ENCODE peak calls at places on chromosomes 7 and 10, in six cellular contexts. One of them, this sample, is unnamed.

GRCh38 chr7:92904292-92905131 is 68.1 kb upstream of the CDK6 start:
- DNase-seq in esophagus muscularis mucosa: no peak
- DNase-seq in hepatocyte: peak; percentile 29
- DNase-seq in substantia nigra: no peak
- DNase-seq in mammary epithelial cell: peak; percentile 98
- DNase-seq in dorsolateral prefrontal cortex: no peak
- DNase-seq in this sample: peak; percentile 95

GRCh38 chr7:40341836-40342235 is 207.0 kb downstream of the SUGCT start:
- DNase-seq in esophagus muscularis mucosa: no peak
- DNase-seq in hepatocyte: no peak
- DNase-seq in dorsolateral prefrontal cortex: no peak
- DNase-seq in mammary epithelial cell: peak; percentile 83
- DNase-seq in substantia nigra: no peak
- DNase-seq in this sample: peak; percentile 49

GRCh38 chr10:95264227-95265051 is 26.4 kb downstream of the PDLIM1 start:
- DNase-seq in hepatocyte: no peak
- DNase-seq in dorsolateral prefrontal cortex: no peak
- DNase-seq in esophagus muscularis mucosa: no peak
- DNase-seq in substantia nigra: no peak
- DNase-seq in mammary epithelial cell: peak; percentile 94
- DNase-seq in this sample: peak; percentile 80

GRCh38 chr7:86958380-86958779 is 101.1 kb downstream of the ELAPOR2 start:
- DNase-seq in substantia nigra: no peak
- DNase-seq in hepatocyte: peak; percentile 24
- DNase-seq in mammary epithelial cell: no peak
- DNase-seq in esophagus muscularis mucosa: no peak
- DNase-seq in dorsolateral prefrontal cortex: no peak
- DNase-seq in this sample: no peak

GRCh38 chr7:101399759-101400158 is 37.1 kb downstream of the COL26A1 start:
- DNase-seq in hepatocyte: no peak
- DNase-seq in esophagus muscularis mucosa: no peak
- DNase-seq in substantia nigra: no peak
- DNase-seq in mammary epithelial cell: no peak
- DNase-seq in dorsolateral prefrontal cortex: no peak
- DNase-seq in this sample: no peak

GRCh38 chr10:97508342-97508741 is 9.6 kb downstream of the UBTD1 start:
- DNase-seq in substantia nigra: no peak
- DNase-seq in hepatocyte: no peak
- DNase-seq in dorsolateral prefrontal cortex: no peak
- DNase-seq in esophagus muscularis mucosa: no peak
- DNase-seq in mammary epithelial cell: peak; percentile 55
- DNase-seq in this sample: no peak

GRCh38 chr7:159032310-159032709 is 112.4 kb downstream of the VIPR2 start:
- DNase-seq in esophagus muscularis mucosa: peak; percentile 77
- DNase-seq in dorsolateral prefrontal cortex: no peak
- DNase-seq in mammary epithelial cell: no peak
- DNase-seq in hepatocyte: no peak
- DNase-seq in substantia nigra: no peak
- DNase-seq in this sample: no peak

GRCh38 chr7:23349484-23350157 is 50.5 kb downstream of the MALSU1 start:
- DNase-seq in esophagus muscularis mucosa: no peak
- DNase-seq in dorsolateral prefrontal cortex: no peak
- DNase-seq in mammary epithelial cell: peak; percentile 72
- DNase-seq in hepatocyte: no peak
- DNase-seq in substantia nigra: no peak
- DNase-seq in this sample: no peak

GRCh38 chr10:113221756-113222168 is 271.7 kb downstream of the TCF7L2 start:
- DNase-seq in dorsolateral prefrontal cortex: no peak
- DNase-seq in hepatocyte: peak; percentile 41
- DNase-seq in substantia nigra: no peak
- DNase-seq in mammary epithelial cell: no peak
- DNase-seq in esophagus muscularis mucosa: no peak
- DNase-seq in this sample: no peak

GRCh38 chr7:23468721-23469149 is 1.6 kb downstream of the IGF2BP3 start:
- DNase-seq in mammary epithelial cell: no peak
- DNase-seq in hepatocyte: peak; percentile 46
- DNase-seq in substantia nigra: no peak
- DNase-seq in dorsolateral prefrontal cortex: no peak
- DNase-seq in esophagus muscularis mucosa: no peak
- DNase-seq in this sample: no peak

GRCh38 chr10:70321233-70321632 is 37.4 kb upstream of the NPFFR1 start:
- DNase-seq in mammary epithelial cell: no peak
- DNase-seq in esophagus muscularis mucosa: no peak
- DNase-seq in hepatocyte: no peak
- DNase-seq in dorsolateral prefrontal cortex: no peak
- DNase-seq in substantia nigra: no peak
- DNase-seq in this sample: no peak
- H3K27ac ChIP-seq in mammary epithelial cell: no peak overlapping the region
- H3K27ac ChIP-seq in esophagus muscularis mucosa: no peak overlapping the region
- H3K27ac ChIP-seq in hepatocyte: no peak overlapping the region
- H3K27ac ChIP-seq in dorsolateral prefrontal cortex: no peak overlapping the region
- H3K27ac ChIP-seq in substantia nigra: no peak overlapping the region
- H3K27ac ChIP-seq in this sample: no peak overlapping the region

DNA sequence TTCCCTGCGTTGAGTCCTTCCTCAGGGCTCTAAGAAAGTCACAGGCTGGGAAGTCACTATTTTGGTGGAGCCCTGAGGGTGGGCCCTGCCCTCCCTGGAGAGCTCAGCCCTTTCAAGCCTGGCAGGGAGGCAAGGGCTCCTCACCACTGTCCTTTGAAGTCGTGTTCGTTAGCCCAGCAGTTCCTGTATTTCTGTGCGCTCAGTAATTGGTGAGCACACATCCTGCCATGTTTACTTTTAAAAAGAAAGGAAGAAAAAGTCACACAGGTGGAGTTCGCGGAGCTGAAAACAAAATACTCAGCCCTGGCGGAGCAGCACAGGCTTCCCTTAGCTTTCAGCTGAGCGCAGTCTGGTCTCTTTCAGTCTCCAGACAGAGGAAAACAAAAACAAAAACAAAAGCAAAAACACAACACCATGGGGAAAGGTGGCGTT is 37.1 kb downstream of the PRKCQ start:
- DNase-seq in mammary epithelial cell: no peak
- DNase-seq in hepatocyte: no peak
- DNase-seq in substantia nigra: no peak
- DNase-seq in esophagus muscularis mucosa: no peak
- DNase-seq in dorsolateral prefrontal cortex: no peak
- DNase-seq in this sample: no peak
- H3K27ac ChIP-seq in mammary epithelial cell: no peak overlapping the region
- H3K27ac ChIP-seq in hepatocyte: no peak overlapping the region
- H3K27ac ChIP-seq in substantia nigra: no peak overlapping the region
- H3K27ac ChIP-seq in esophagus muscularis mucosa: no peak overlapping the region
- H3K27ac ChIP-seq in dorsolateral prefrontal cortex: no peak overlapping the region
- H3K27ac ChIP-seq in this sample: no peak overlapping the region

GRCh38 chr7:36287371-36288241 is 102.1 kb upstream of the ANLN start:
- DNase-seq in substantia nigra: no peak
- DNase-seq in esophagus muscularis mucosa: no peak
- DNase-seq in mammary epithelial cell: no peak
- DNase-seq in hepatocyte: no peak
- DNase-seq in dorsolateral prefrontal cortex: no peak
- DNase-seq in this sample: no peak

GRCh38 chr7:36286688-36287087 is 103.0 kb upstream of the ANLN start:
- DNase-seq in hepatocyte: no peak
- DNase-seq in mammary epithelial cell: no peak
- DNase-seq in esophagus muscularis mucosa: no peak
- DNase-seq in substantia nigra: no peak
- DNase-seq in dorsolateral prefrontal cortex: no peak
- DNase-seq in this sample: no peak

GRCh38 chr7:36286241-36286640 is 103.4 kb upstream of the ANLN start:
- DNase-seq in dorsolateral prefrontal cortex: no peak
- DNase-seq in mammary epithelial cell: no peak
- DNase-seq in substantia nigra: no peak
- DNase-seq in esophagus muscularis mucosa: no peak
- DNase-seq in hepatocyte: no peak
- DNase-seq in this sample: no peak

GRCh38 chr7:36289833-36290661 is 99.6 kb upstream of the ANLN start:
- DNase-seq in hepatocyte: peak; percentile 78
- DNase-seq in esophagus muscularis mucosa: no peak
- DNase-seq in substantia nigra: no peak
- DNase-seq in dorsolateral prefrontal cortex: no peak
- DNase-seq in mammary epithelial cell: no peak
- DNase-seq in this sample: peak; percentile 44

GRCh38 chr7:36288501-36288900 is 101.2 kb upstream of the ANLN start:
- DNase-seq in dorsolateral prefrontal cortex: no peak
- DNase-seq in hepatocyte: no peak
- DNase-seq in esophagus muscularis mucosa: no peak
- DNase-seq in mammary epithelial cell: no peak
- DNase-seq in substantia nigra: no peak
- DNase-seq in this sample: no peak
- H3K27ac ChIP-seq in dorsolateral prefrontal cortex: peak overlapping the region; percentile 96
- H3K27ac ChIP-seq in hepatocyte: no peak overlapping the region
- H3K27ac ChIP-seq in esophagus muscularis mucosa: peak overlapping the region; percentile 49
- H3K27ac ChIP-seq in mammary epithelial cell: no peak overlapping the region
- H3K27ac ChIP-seq in substantia nigra: peak overlapping the region; percentile 79
- H3K27ac ChIP-seq in this sample: no peak overlapping the region

GRCh38 chr7:50210706-50211115 is 93.8 kb upstream of the IKZF1 start:
- DNase-seq in dorsolateral prefrontal cortex: no peak
- DNase-seq in mammary epithelial cell: no peak
- DNase-seq in esophagus muscularis mucosa: peak; percentile 83
- DNase-seq in hepatocyte: no peak
- DNase-seq in substantia nigra: no peak
- DNase-seq in this sample: no peak

GRCh38 chr7:50208335-50208982 is 96.1 kb upstream of the IKZF1 start:
- DNase-seq in mammary epithelial cell: no peak
- DNase-seq in esophagus muscularis mucosa: peak; percentile 82
- DNase-seq in substantia nigra: no peak
- DNase-seq in hepatocyte: no peak
- DNase-seq in dorsolateral prefrontal cortex: no peak
- DNase-seq in this sample: no peak

GRCh38 chr7:50211306-50212015 is 93.1 kb upstream of the IKZF1 start:
- DNase-seq in substantia nigra: no peak
- DNase-seq in hepatocyte: no peak
- DNase-seq in dorsolateral prefrontal cortex: no peak
- DNase-seq in esophagus muscularis mucosa: peak; percentile 83
- DNase-seq in mammary epithelial cell: no peak
- DNase-seq in this sample: no peak

GRCh38 chr7:50207682-50208255 is 96.7 kb upstream of the IKZF1 start:
- DNase-seq in dorsolateral prefrontal cortex: no peak
- DNase-seq in substantia nigra: no peak
- DNase-seq in mammary epithelial cell: no peak
- DNase-seq in hepatocyte: no peak
- DNase-seq in esophagus muscularis mucosa: peak; percentile 89
- DNase-seq in this sample: no peak

DNA sequence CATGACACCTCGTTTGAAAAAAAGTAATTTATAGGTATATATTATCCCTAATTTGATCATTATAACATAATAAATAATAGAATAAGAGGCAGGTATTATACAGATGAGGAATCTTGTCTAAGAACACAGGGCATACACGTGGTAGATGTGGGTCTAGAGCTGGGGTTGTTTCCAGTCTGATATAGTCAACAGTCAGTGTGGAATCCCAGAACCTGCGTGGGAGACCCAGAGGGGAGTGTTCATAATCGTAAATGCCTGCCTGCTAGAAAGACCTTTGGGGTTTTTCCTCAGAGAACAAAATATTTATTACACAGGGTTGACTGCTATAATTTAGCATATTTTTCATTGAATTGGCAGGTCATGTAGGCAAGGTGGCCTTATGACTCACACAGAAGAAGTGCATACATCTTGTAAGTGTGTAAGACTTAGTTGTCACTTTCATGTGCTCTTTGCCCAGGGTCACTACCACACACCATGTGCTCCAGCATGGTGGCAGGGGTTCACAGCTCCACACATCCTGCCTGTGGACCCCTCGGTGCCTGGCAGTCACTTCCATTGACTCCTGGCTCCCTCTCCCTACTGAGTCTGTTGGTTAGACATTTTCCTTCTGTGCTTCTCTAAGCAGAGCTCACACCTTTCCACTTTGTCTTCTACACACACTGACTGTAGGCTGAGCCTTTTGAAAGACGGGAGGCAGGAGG is 94.9 kb upstream of the IKZF1 start:
- DNase-seq in hepatocyte: no peak
- DNase-seq in dorsolateral prefrontal cortex: no peak
- DNase-seq in mammary epithelial cell: no peak
- DNase-seq in esophagus muscularis mucosa: no peak
- DNase-seq in substantia nigra: no peak
- DNase-seq in this sample: no peak
- H3K27ac ChIP-seq in hepatocyte: no peak overlapping the region
- H3K27ac ChIP-seq in dorsolateral prefrontal cortex: no peak overlapping the region
- H3K27ac ChIP-seq in mammary epithelial cell: no peak overlapping the region
- H3K27ac ChIP-seq in esophagus muscularis mucosa: no peak overlapping the region
- H3K27ac ChIP-seq in substantia nigra: no peak overlapping the region
- H3K27ac ChIP-seq in this sample: no peak overlapping the region

GRCh38 chr10:21757601-21757901 is 223.5 kb downstream of the MLLT10 start:
- DNase-seq in esophagus muscularis mucosa: no peak
- DNase-seq in dorsolateral prefrontal cortex: no peak
- DNase-seq in substantia nigra: no peak
- DNase-seq in hepatocyte: no peak
- DNase-seq in mammary epithelial cell: no peak
- DNase-seq in this sample: no peak
- H3K27ac ChIP-seq in esophagus muscularis mucosa: no peak overlapping the region
- H3K27ac ChIP-seq in dorsolateral prefrontal cortex: no peak overlapping the region
- H3K27ac ChIP-seq in substantia nigra: no peak overlapping the region
- H3K27ac ChIP-seq in hepatocyte: no peak overlapping the region
- H3K27ac ChIP-seq in mammary epithelial cell: no peak overlapping the region
- H3K27ac ChIP-seq in this sample: no peak overlapping the region

DNA sequence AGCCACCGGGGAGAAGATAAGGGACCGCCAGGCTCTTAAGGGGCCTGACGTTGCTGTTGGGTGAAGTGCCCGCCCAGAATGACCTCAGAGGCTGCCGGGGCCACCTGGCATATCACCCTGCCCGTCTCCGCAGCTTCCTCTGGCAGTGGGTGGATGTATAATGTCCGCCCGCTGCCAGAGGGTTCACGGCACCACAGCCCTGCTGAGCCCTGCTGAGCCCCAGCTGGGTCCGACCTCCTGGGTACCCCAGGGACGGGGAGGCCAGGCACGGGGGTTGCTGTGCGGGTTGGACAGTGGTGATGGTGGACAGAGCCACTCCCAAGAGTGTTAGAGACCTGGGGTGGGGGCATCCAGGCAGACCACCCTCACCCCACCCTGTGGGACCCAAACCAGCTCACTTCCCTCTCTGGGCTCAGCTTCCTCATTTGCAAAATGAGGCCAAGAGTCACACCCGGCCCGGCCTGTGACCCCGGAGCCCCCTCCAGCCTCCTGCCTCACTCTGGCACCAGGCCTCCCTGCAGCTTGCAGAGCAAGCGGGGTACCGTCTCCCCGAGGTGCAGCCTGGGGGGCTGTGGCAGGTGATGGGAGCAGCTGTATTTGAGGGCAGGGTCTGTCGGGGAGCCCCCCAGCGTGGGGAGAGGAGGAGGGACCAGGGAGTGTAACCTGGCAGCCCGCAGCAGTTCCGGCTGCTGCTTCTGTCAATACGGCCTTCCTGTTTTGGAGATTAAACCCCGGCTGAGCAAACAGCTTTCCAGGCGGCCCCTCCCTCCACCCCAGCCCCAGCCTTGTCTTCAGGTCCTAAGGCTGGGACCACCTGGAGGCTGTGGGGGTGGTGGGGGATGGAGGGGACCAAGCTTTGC is 8.4 kb upstream of the LFNG start:
- DNase-seq in hepatocyte: no peak
- DNase-seq in dorsolateral prefrontal cortex: no peak
- DNase-seq in esophagus muscularis mucosa: no peak
- DNase-seq in mammary epithelial cell: no peak
- DNase-seq in substantia nigra: no peak
- DNase-seq in this sample: no peak
- H3K27ac ChIP-seq in hepatocyte: no peak overlapping the region
- H3K27ac ChIP-seq in dorsolateral prefrontal cortex: no peak overlapping the region
- H3K27ac ChIP-seq in esophagus muscularis mucosa: peak overlapping the region; percentile 9
- H3K27ac ChIP-seq in mammary epithelial cell: no peak overlapping the region
- H3K27ac ChIP-seq in substantia nigra: no peak overlapping the region
- H3K27ac ChIP-seq in this sample: no peak overlapping the region

GRCh38 chr7:157674715-157675426 is 338.1 kb downstream of the DNAJB6 start:
- DNase-seq in esophagus muscularis mucosa: no peak
- DNase-seq in substantia nigra: no peak
- DNase-seq in mammary epithelial cell: no peak
- DNase-seq in hepatocyte: no peak
- DNase-seq in dorsolateral prefrontal cortex: no peak
- DNase-seq in this sample: no peak
- H3K27ac ChIP-seq in esophagus muscularis mucosa: no peak overlapping the region
- H3K27ac ChIP-seq in substantia nigra: no peak overlapping the region
- H3K27ac ChIP-seq in mammary epithelial cell: no peak overlapping the region
- H3K27ac ChIP-seq in hepatocyte: no peak overlapping the region
- H3K27ac ChIP-seq in dorsolateral prefrontal cortex: no peak overlapping the region
- H3K27ac ChIP-seq in this sample: no peak overlapping the region